ENCODE peak calls at places on chromosomes 7 and 10, in four cellular contexts. Y, T, Q and U are unnamed samples. For H3K4me1 and H3K9me3, the result is how much of the 10 kb centered on the place peaks cover.

GRCh38 chr7:106487892-106488291 is 173.1 kb downstream of the CCDC71L start:
- DNase-seq in Y (no peak), T (no peak), Q (no peak), U (no peak)

GRCh38 chr10:86139066-86139657 is 227.4 kb downstream of the GRID1 start:
- DNase-seq in Y (peak), T (no peak), Q (no peak), U (no peak)

GRCh38 chr10:123637326-123637880 is 28.8 kb upstream of the GPR26 start:
- DNase-seq in Y (no peak), T (no peak), Q (no peak), U (no peak)

GRCh38 chr10:120593693-120594092 is 136.7 kb downstream of the PLPP4 start:
- DNase-seq in Y (no peak), T (no peak), Q (no peak), U (no peak)

GRCh38 chr7:39069886-39070881 is 92.5 kb downstream of the POU6F2 start:
- DNase-seq in Y (no peak), T (no peak), Q (no peak), U (no peak)

GRCh38 chr7:141071260-141071854 is 2.5 kb upstream of the TMEM178B start:
- DNase-seq in Y (no peak), T (no peak), Q (peak), U (peak)

GRCh38 chr7:93715234-93715633 is 140.7 kb upstream of the CALCR start:
- DNase-seq in Y (peak), T (peak), Q (no peak), U (peak)

GRCh38 chr10:110813743-110814472 is 57.8 kb upstream of the PDCD4 start:
- DNase-seq in Y (no peak), T (no peak), Q (no peak), U (no peak)

GRCh38 chr7:157250605-157251228 is 86.1 kb upstream of the DNAJB6 start:
- DNase-seq in Y (peak), T (no peak), Q (no peak), U (peak)

GRCh38 chr7:143331179-143331825 is 15.4 kb downstream of the CLCN1 start:
- DNase-seq in Y (peak), T (no peak), Q (no peak), U (no peak)

GRCh38 chr10:123870260-123870659 is 21.3 kb downstream of the CPXM2 start:
- DNase-seq in Y (no peak), T (no peak), Q (no peak), U (no peak)

GRCh38 chr7:79868010-79868409 is 266.6 kb upstream of the GNAI1 start:
- DNase-seq in Y (no peak), T (no peak), Q (no peak), U (no peak)

GRCh38 chr10:6314620-6315205 is 112.0 kb downstream of the PFKFB3 start:
- DNase-seq in Y (peak), T (no peak), Q (no peak), U (peak)

GRCh38 chr7:39144420-39144819 is 166.7 kb downstream of the POU6F2 start:
- DNase-seq in Y (no peak), T (no peak), Q (no peak), U (no peak)

GRCh38 chr10:116852246-116852645 is 2.9 kb downstream of the ENO4 start:
- DNase-seq in Y (peak), T (no peak), Q (no peak), U (no peak)

GRCh38 chr7:6306471-6306870 is 34.0 kb upstream of the CYTH3 start:
- DNase-seq in Y (peak), T (no peak), Q (no peak), U (peak)

GRCh38 chr7:107201795-107202450 is 33.1 kb downstream of the HBP1 start:
- DNase-seq in Y (peak), T (no peak), Q (no peak), U (peak)

GRCh38 chr10:96306516-96306915 is 2.3 kb downstream of the DNTT start:
- DNase-seq in Y (no peak), T (peak), Q (peak), U (no peak)

GRCh38 chr7:82029236-82029635 is 259.4 kb upstream of the HGF start:
- DNase-seq in Y (no peak), T (no peak), Q (no peak), U (no peak)

GRCh38 chr10:93180402-93181040 is 106.8 kb downstream of the CYP26A1 start:
- DNase-seq in Y (no peak), T (peak), Q (no peak), U (no peak)

GRCh38 chr10:23155166-23155565 is 36.9 kb upstream of the PTF1A start:
- DNase-seq in Y (no peak), T (no peak), Q (no peak), U (no peak)

GRCh38 chr10:84801156-84801555 is 472.8 kb downstream of the CCSER2 start:
- DNase-seq in Y (no peak), T (no peak), Q (no peak), U (no peak)

GRCh38 chr7:29892231-29892630 is 85.9 kb downstream of the WIPF3 start:
- DNase-seq in Y (no peak), T (no peak), Q (no peak), U (no peak)

GRCh38 chr10:43861966-43862751 is 213.5 kb upstream of the ZNF32 start:
- DNase-seq in Y (no peak), T (peak), Q (no peak), U (no peak)

GRCh38 chr7:107972075-107972482 is 30.9 kb downstream of the LAMB1 start:
- DNase-seq in Y (no peak), T (no peak), Q (no peak), U (no peak)

DNA sequence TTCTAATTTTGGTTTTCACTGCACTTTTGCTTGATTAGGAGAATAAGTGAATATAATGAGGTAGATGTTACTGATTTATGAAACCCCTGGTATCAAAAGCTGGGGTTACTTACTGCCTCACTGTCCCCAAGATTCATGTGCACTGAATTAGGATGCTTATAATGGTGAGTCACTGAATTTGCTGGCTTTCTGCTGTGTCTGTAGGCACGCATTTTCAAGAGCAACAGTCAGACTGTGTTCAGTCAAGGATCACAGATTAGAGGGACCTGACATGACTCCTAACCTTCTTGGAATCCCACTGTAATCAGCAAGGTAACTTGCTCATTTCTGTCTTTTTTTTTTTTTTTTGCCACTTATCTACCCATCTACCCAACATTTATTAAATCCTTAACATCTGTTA is 59.7 kb downstream of the GPR85 start:
- DNase-seq in Y (no peak), T (no peak), Q (no peak), U (no peak)
- H3K4me1 ChIP-seq in Y (under half), T (under half), Q (under half), U (under half)

DNA sequence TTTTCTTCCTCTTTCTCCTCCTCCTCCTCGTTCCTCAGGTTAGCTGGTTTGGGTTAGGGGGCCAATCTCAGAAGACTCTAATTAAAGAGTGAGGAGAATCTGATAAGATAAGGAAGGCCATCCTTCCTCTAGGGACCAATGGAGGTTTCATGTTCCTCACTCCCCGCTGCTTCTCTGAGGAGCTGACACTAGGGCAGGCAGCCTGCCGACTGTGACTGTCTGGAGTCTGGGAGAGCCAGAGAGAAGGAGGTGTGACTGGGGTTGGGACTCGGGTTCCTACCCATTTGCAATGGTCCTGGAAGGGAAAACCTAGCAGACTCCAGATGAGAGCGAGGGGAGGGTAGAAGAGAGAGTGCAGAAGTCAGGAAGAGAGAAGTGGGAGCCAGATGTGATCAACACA is 15.3 kb downstream of the PAX2 start:
- DNase-seq in Y (no peak), T (no peak), Q (no peak), U (no peak)
- TF ChIP-seq CTCF in Y (no peak), T (no peak), Q (no peak), U (no peak)

GRCh38 chr7:71517940-71518339 is 386.0 kb downstream of the GALNT17 start:
- DNase-seq in Y (no peak), T (no peak), Q (no peak), U (no peak)
- H3K9me3 ChIP-seq in Y (under half), T (under half), Q (under half), U (under half)

GRCh38 chr10:130560573-130560972 is 424.4 kb downstream of the GLRX3 start:
- DNase-seq in Y (no peak), T (no peak), Q (peak), U (no peak)

GRCh38 chr10:130558778-130559177 is 422.6 kb downstream of the GLRX3 start:
- DNase-seq in Y (no peak), T (no peak), Q (no peak), U (no peak)

GRCh38 chr10:130561681-130562080 is 425.5 kb downstream of the GLRX3 start:
- DNase-seq in Y (no peak), T (no peak), Q (no peak), U (no peak)

GRCh38 chr10:130559213-130559944 is 423.2 kb downstream of the GLRX3 start:
- DNase-seq in Y (no peak), T (no peak), Q (peak), U (no peak)

GRCh38 chr10:130560079-130560478 is 423.9 kb downstream of the GLRX3 start:
- DNase-seq in Y (no peak), T (no peak), Q (no peak), U (no peak)
- H3K4me1 ChIP-seq in Y (under half), T (under half), Q (under half), U (under half)